ENCODE peak calls at places on chromosomes 12 and 14, in four cellular contexts. L, V, N and X are unnamed samples.

GRCh38 chr14:89340200-89340667 is 76.8 kb downstream of the FOXN3 start:
- DNase-seq in V (no peak), L (no peak), N (no peak), X (no peak)

GRCh38 chr12:120584343-120585149 is 3.3 kb upstream of the POP5 start:
- DNase-seq in L (peak; percentile 79), V (peak; percentile 43), N (peak; percentile 32), X (no peak)

GRCh38 chr12:20445693-20446092 is 77.4 kb downstream of the PDE3A start:
- DNase-seq in N (no peak), L (no peak), V (no peak), X (no peak)

GRCh38 chr14:64114166-64114565 is 180.0 kb downstream of the ESR2 start:
- DNase-seq in N (no peak), V (no peak), L (no peak), X (no peak)

GRCh38 chr12:110316861-110317260 is 35.8 kb downstream of the ATP2A2 start:
- DNase-seq in L (no peak), V (no peak), N (no peak), X (no peak)

GRCh38 chr12:130335517-130336392 is 1.9 kb upstream of the PIWIL1 start:
- DNase-seq in L (no peak), N (peak; percentile 27), V (no peak), X (peak; percentile 23)

GRCh38 chr12:12952036-12952435 is at the start of gene GPRC5D:
- DNase-seq in L (no peak), N (no peak), V (no peak), X (no peak)

GRCh38 chr12:119710941-119711551 is 43.1 kb downstream of the PRKAB1 start:
- DNase-seq in N (no peak), V (peak; percentile 57), L (peak; percentile 67), X (no peak)

GRCh38 chr12:67807808-67808207 is 159.3 kb downstream of the DYRK2 start:
- DNase-seq in L (no peak), N (no peak), V (no peak), X (no peak)

DNA sequence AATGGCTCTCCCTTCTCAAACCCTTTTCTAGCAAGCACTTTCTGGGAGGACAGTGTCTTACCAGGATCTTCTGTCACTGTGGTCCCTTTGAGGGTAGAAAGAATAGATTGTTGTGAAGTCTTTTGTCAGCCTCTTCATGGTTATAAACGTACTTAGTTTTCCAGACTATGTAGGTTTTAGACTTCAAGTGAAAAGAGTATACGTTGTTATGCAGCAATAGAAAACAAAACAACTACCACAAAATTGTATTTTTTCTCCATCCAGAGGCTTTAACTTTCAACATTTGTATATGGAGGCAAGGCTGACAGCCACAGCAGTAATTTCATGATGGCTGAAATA is 23.7 kb downstream of the PRKCH start:
- DNase-seq in V (no peak), N (no peak), L (no peak), X (no peak)
- H3K4me1 ChIP-seq in V (peaks cover 14% of the 10 kb centered on the region), N (no peaks in the 10 kb centered on the region), L (peaks cover 63% of the 10 kb centered on the region), X (peaks cover 40% of the 10 kb centered on the region)

GRCh38 chr12:53067074-53067992 is 11.9 kb downstream of the SPRYD3 start:
- DNase-seq in N (no peak), V (no peak), L (peak; percentile 34), X (no peak)
- H3K36me3 ChIP-seq in N (no peaks in the 10 kb centered on the region), V (no peaks in the 10 kb centered on the region), L (peaks cover 39% of the 10 kb centered on the region), X (peaks cover 27% of the 10 kb centered on the region)

GRCh38 chr12:27345376-27345775 is 12.7 kb downstream of the BMAL2 start:
- DNase-seq in N (no peak), V (no peak), L (no peak), X (no peak)

GRCh38 chr12:27343255-27344000 is 10.8 kb downstream of the BMAL2 start:
- DNase-seq in N (no peak), V (no peak), L (no peak), X (peak; percentile 69)

GRCh38 chr12:27344760-27345159 is 12.1 kb downstream of the BMAL2 start:
- DNase-seq in V (no peak), N (no peak), L (no peak), X (no peak)

GRCh38 chr12:27342551-27342950 is 9.9 kb downstream of the BMAL2 start:
- DNase-seq in N (no peak), V (no peak), L (no peak), X (no peak)

GRCh38 chr12:27344246-27344645 is 11.6 kb downstream of the BMAL2 start:
- DNase-seq in V (no peak), N (no peak), L (no peak), X (no peak)
- H3K4me1 ChIP-seq in V (no peaks in the 10 kb centered on the region), N (no peaks in the 10 kb centered on the region), L (no peaks in the 10 kb centered on the region), X (peaks cover 68% of the 10 kb centered on the region)

GRCh38 chr14:24195186-24196070 is at the start of gene TM9SF1:
- DNase-seq in V (peak; percentile 90), N (peak; percentile 88), L (peak; percentile 96), X (peak; percentile 30)

GRCh38 chr14:24196071-24197061 is 1.1 kb upstream of the TM9SF1 start:
- DNase-seq in N (no peak), L (no peak), V (no peak), X (no peak)

GRCh38 chr14:24194873-24195185 is 412 bp downstream of the TM9SF1 start:
- DNase-seq in V (no peak), N (no peak), L (no peak), X (no peak)

GRCh38 chr14:24197066-24197465 is 1.8 kb upstream of the TM9SF1 start:
- DNase-seq in N (no peak), V (no peak), L (no peak), X (no peak)

DNA sequence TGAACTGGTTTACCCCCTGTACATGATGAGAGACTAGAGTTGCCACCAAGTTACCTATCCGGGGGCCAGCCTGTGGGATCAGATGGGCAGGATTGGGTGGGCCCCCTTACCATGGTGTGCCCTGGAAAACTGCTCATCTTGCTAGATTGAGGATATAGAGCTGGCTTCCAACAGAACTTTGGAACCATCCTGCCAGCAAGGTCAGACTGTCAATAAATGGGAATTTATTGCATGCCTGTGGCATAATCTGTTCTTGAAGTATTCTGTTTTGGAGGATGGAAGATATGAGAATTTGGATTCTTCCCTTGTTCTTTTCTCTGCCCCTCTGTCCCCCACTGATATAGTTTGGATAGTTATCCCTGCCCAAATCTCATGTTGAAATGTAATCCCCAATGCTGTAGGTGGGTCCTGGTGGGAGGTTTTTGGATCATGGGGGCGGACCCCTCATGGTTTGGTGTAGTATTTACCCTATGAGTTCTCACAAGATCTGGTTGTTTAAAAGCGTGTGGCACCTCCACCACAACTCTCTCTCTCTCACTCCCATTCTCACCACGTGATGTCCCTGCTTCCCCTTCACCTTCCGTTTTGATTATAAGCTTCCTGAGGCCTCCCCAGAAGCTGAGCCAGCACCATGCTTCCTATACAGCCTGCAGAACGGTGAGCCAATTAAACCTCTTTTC is 3.7 kb upstream of the TM9SF1 start:
- DNase-seq in L (no peak), N (no peak), V (no peak), X (no peak)
- H3K36me3 ChIP-seq in L (peaks cover 15% of the 10 kb centered on the region), N (no peaks in the 10 kb centered on the region), V (peaks cover 2% of the 10 kb centered on the region), X (peaks cover 1% of the 10 kb centered on the region)

GRCh38 chr12:104643921-104644669 is 187.3 kb downstream of the CHST11 start:
- DNase-seq in V (no peak), N (peak; percentile 20), L (no peak), X (no peak)

GRCh38 chr12:104641862-104642261 is 185.1 kb downstream of the CHST11 start:
- DNase-seq in L (no peak), N (no peak), V (no peak), X (no peak)

GRCh38 chr12:104638218-104638617 is 181.5 kb downstream of the CHST11 start:
- DNase-seq in N (no peak), V (no peak), L (no peak), X (no peak)

GRCh38 chr12:104638760-104639319 is 182.1 kb downstream of the CHST11 start:
- DNase-seq in N (no peak), L (no peak), V (no peak), X (no peak)

GRCh38 chr12:104643093-104643646 is 186.4 kb downstream of the CHST11 start:
- DNase-seq in L (no peak), V (no peak), N (no peak), X (no peak)
- H3K4me1 ChIP-seq in L (peaks cover 8% of the 10 kb centered on the region), V (peaks cover 15% of the 10 kb centered on the region), N (no peaks in the 10 kb centered on the region), X (no peaks in the 10 kb centered on the region)

GRCh38 chr14:52873096-52873495 is 77.8 kb downstream of the FERMT2 start:
- DNase-seq in V (no peak), L (no peak), N (no peak), X (no peak)
- H3K36me3 ChIP-seq in V (peaks cover 53% of the 10 kb centered on the region), L (peaks cover 88% of the 10 kb centered on the region), N (no peaks in the 10 kb centered on the region), X (peaks cover 12% of the 10 kb centered on the region)

DNA sequence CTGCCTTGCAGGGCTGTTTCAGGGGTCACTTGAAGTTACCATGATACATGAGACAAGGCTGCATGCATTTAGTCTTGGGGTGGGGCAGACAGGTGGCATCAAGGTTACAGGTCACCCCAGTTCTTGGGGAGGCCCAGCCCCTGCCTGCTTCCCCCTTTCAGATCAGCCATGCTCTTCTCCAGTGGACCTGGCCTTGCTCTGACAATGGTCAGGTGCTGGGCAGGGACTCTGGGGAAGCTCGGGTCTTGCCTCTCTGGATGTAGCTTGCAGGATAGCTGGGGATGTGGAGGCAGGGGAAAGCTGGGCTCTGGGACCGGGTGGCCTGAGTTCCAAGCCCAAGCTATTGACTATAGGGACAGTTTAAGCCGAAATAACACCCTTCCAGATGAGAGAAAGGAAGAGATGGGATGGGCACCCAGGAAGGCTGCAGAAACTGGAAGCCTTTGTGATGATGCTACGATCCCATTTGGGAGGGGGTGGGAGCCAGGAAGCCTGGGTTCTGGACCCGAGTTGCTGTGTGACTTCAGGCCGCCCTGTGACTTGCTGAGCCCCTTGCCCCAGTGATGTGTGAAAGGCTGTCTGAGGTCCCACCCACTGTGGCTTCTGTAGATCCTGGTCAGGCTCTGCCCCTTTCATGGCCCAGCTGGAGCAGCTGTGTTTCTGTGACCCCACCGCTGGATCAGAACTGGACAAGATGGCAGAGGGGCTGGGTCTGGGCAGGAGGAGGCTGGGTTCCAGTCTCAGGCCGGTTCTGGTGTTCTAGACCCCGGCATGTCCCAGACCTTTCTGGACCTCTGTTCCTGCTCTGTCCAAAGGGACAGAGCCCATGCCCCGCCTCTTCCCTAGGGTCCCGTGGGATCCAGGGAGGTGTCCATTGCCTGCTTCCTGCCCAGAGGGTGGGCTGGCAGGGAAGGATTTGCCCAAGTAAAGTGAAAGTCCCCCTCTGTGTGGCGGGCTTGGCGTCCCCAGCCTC is 2.1 kb downstream of the TNFAIP2 start:
- DNase-seq in V (no peak), L (no peak), N (no peak), X (no peak)
- H3K4me1 ChIP-seq in V (peaks cover 45% of the 10 kb centered on the region), L (peaks cover 74% of the 10 kb centered on the region), N (peaks cover 7% of the 10 kb centered on the region), X (peaks cover 36% of the 10 kb centered on the region)

GRCh38 chr12:123396954-123397353 is 13.0 kb downstream of the KMT5A start:
- DNase-seq in L (no peak), V (no peak), N (peak; percentile 91), X (no peak)

GRCh38 chr12:123396543-123396942 is 12.6 kb downstream of the KMT5A start:
- DNase-seq in L (no peak), N (peak; percentile 63), V (no peak), X (no peak)

GRCh38 chr12:123398918-123399617 is 15.1 kb downstream of the KMT5A start:
- DNase-seq in N (no peak), L (no peak), V (no peak), X (no peak)

GRCh38 chr12:123398177-123398916 is 14.4 kb downstream of the KMT5A start:
- DNase-seq in L (no peak), N (peak; percentile 30), V (peak; percentile 34), X (no peak)

DNA sequence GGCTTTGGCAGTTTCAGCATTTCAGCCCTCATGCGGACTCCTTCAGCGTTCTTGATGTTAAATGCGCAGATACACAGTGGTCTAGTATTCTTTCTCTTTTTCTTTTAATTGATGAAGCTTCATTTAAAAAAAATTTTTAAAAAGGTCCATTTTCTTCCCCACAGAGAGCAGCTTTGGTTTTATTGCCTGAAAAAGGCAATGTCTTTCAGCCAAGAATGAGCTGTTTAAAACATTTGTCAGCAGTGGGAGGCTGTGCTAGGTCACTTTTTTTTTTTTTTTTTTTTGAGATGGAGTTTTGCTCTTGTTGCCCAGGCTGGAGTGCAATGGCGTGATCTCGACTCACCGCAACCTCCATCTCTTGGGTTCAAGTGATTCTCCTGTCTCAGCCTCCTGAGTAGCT is 13.5 kb downstream of the KMT5A start:
- DNase-seq in L (no peak), N (no peak), V (no peak), X (no peak)
- H3K36me3 ChIP-seq in L (peaks cover 84% of the 10 kb centered on the region), N (peaks cover 3% of the 10 kb centered on the region), V (peaks cover 8% of the 10 kb centered on the region), X (peaks cover 33% of the 10 kb centered on the region)